ENCODE peak calls at places on chromosomes 13 and 19, in six cellular contexts. X is mucosa of descending colon, I is body of pancreas, M is heart left ventricle, Q is left ventricle myocardium inferior, C is cardiac muscle cell. P is an unnamed sample. For H3K36me3, the result is how much of the 10 kb centered on the place peaks cover.

GRCh38 chr13:113053376-113053775 is 52.2 kb upstream of the F7 start:
- DNase-seq in X (no peak), I (no peak), M (no peak), Q (no peak), C (no peak), P (no peak)

GRCh38 chr13:30409911-30410704 is 12.2 kb upstream of the UBE2L5 start:
- DNase-seq in X (no peak), I (no peak), M (peak), Q (no peak), C (no peak), P (no peak)

GRCh38 chr13:97506511-97506910 is 72.5 kb downstream of the RAP2A start:
- DNase-seq in X (no peak), I (no peak), M (no peak), Q (no peak), C (no peak), P (no peak)

GRCh38 chr13:76019421-76020044 is 383.4 kb downstream of the LMO7 start:
- DNase-seq in X (peak), I (no peak), M (no peak), Q (peak), C (peak), P (no peak)

GRCh38 chr19:52691215-52691610 is 43.6 kb downstream of the ZNF611 start:
- DNase-seq in X (no peak), I (no peak), M (no peak), Q (peak), C (no peak), P (no peak)

GRCh38 chr13:101649490-101650126 is 197.1 kb downstream of the ITGBL1 start:
- DNase-seq in X (no peak), I (no peak), M (no peak), Q (no peak), C (no peak), P (peak)

GRCh38 chr19:11421607-11422098 is 2.5 kb upstream of the RGL3 start:
- DNase-seq in X (peak), I (peak), M (peak), Q (peak), C (peak), P (no peak)

GRCh38 chr13:21050288-21051197 is 10.8 kb downstream of the LATS2 start:
- DNase-seq in X (no peak), I (no peak), M (no peak), Q (no peak), C (no peak), P (no peak)

GRCh38 chr13:57627663-57628062 is 3.9 kb upstream of the PCDH17 start:
- DNase-seq in X (no peak), I (no peak), M (no peak), Q (no peak), C (peak), P (no peak)

GRCh38 chr13:49625392-49626137 is 2.7 kb upstream of the ARL11 start:
- DNase-seq in X (peak), I (peak), M (peak), Q (peak), C (no peak), P (no peak)

GRCh38 chr19:7505682-7506384 is 10.1 kb upstream of the ZNF358 start:
- DNase-seq in X (peak), I (no peak), M (no peak), Q (no peak), C (peak), P (no peak)

GRCh38 chr13:107531180-107531579 is 684.2 kb downstream of the LIG4 start:
- DNase-seq in X (no peak), I (no peak), M (no peak), Q (no peak), C (no peak), P (no peak)

GRCh38 chr13:45879666-45880065 is 28.1 kb upstream of the SIAH3 start:
- DNase-seq in X (peak), I (peak), M (peak), Q (peak), C (peak), P (no peak)

GRCh38 chr13:44932850-44933251 is 56.4 kb downstream of the NUFIP1 start:
- DNase-seq in X (no peak), I (no peak), M (peak), Q (no peak), C (no peak), P (no peak)

GRCh38 chr19:48745208-48745995 is 1.3 kb downstream of the IZUMO1 start:
- DNase-seq in X (no peak), I (peak), M (peak), Q (no peak), C (peak), P (no peak)

GRCh38 chr19:16615788-16616187 is 12.2 kb downstream of the MED26 start:
- DNase-seq in X (no peak), I (no peak), M (no peak), Q (no peak), C (no peak), P (no peak)

GRCh38 chr13:67075239-67075638 is 154.9 kb downstream of the PCDH9 start:
- DNase-seq in X (no peak), I (no peak), M (no peak), Q (no peak), C (no peak), P (no peak)

GRCh38 chr19:2361259-2362038 is 1.4 kb downstream of the TMPRSS9 start:
- DNase-seq in X (no peak), I (no peak), M (no peak), Q (no peak), C (no peak), P (no peak)

GRCh38 chr19:5935473-5936307 is 21.6 kb downstream of the CAPS start:
- DNase-seq in X (no peak), I (no peak), M (no peak), Q (no peak), C (no peak), P (no peak)

GRCh38 chr19:56477429-56478338 is 539 bp upstream of the ZNF667 start:
- DNase-seq in X (peak), I (peak), M (peak), Q (peak), C (peak), P (peak)

GRCh38 chr13:38662362-38662761 is 24.5 kb upstream of the FREM2 start:
- DNase-seq in X (no peak), I (no peak), M (no peak), Q (no peak), C (peak), P (no peak)

GRCh38 chr13:43572601-43573360 is 214.0 kb downstream of the ENOX1 start:
- DNase-seq in X (no peak), I (no peak), M (no peak), Q (no peak), C (no peak), P (no peak)

GRCh38 chr13:50643055-50643454 is 200.4 kb downstream of the DLEU7 start:
- DNase-seq in X (no peak), I (no peak), M (no peak), Q (no peak), C (no peak), P (no peak)

GRCh38 chr19:46350029-46350757 is 3.3 kb downstream of the PPP5C start:
- DNase-seq in X (peak), I (no peak), M (no peak), Q (no peak), C (no peak), P (no peak)

GRCh38 chr19:46347572-46347883 is 641 bp downstream of the PPP5C start:
- DNase-seq in X (no peak), I (no peak), M (no peak), Q (no peak), C (no peak), P (no peak)

GRCh38 chr19:46349311-46349993 is 2.6 kb downstream of the PPP5C start:
- DNase-seq in X (no peak), I (no peak), M (no peak), Q (no peak), C (peak), P (no peak)

GRCh38 chr19:46346821-46347571 is at the start of gene PPP5C:
- DNase-seq in X (peak), I (peak), M (peak), Q (peak), C (peak), P (peak)

GRCh38 chr19:46347985-46348384 is 1.1 kb downstream of the PPP5C start:
- DNase-seq in X (no peak), I (no peak), M (no peak), Q (no peak), C (no peak), P (no peak)
- H3K4me3 ChIP-seq in X (no peak), I (no peak), M (no peak), Q (peak), C (peak), P (no peak)

DNA sequence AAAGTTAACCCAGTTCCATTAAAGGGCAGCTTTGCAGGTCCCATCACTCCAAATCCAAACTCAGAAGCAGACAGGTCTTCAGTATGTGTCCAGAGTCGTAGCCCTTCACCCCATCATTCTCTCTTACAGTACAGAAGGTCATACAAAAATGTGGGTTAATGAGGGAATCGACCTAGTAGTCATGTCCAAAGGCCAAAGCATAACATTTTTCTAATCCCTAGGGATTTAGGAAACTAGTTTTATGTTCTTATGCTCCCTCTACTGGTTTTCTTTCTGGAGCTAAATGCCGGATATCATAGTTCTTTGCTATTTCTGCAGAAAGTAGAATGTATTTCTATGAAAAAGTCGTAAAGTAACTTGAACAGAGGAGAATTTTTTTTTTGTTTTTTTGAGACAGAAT is 72.2 kb downstream of the DHRS12 start:
- DNase-seq in X (no peak), I (no peak), M (no peak), Q (no peak), C (no peak), P (no peak)
- H3K36me3 ChIP-seq in X (under half), I (under half), M (under half), Q (under half), C (under half), P (under half)

DNA sequence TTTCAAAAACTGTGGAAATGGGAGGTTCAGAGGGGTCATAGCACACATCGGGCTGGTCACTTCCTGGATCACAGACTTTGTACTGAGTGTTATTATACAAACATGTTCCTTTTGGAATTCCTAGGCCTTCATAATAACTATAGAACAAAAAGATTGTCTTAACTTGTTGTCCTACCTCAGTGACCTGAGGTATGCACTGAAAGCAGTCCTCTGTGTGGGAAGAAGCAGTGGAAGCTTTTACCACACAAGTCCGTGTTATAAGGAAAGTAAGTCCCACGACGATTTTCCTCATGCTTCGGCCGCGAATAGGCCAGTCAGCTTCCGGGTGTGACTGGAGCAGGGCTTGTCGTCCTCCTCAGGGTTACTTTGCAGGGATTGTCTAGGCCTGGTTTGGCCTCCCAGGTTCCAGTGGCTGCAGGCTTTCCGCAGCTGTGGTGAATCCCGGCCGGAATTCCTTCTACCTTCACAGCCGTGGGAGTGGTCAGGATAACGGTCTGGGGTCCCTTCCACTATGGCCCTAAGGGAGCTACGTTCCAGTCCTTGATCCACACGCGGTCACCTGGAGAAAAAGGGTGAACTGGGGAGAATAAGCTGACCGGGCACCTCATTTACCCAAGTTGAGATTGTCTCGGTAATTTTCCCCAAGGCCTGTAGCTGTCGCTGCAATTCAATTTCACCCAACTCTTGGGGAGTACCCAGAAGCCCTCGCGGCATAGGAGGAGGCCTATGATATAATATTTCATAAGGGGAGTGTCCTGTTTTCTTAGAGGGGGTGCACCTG is 16.0 kb downstream of the NAPSA start:
- DNase-seq in X (no peak), I (no peak), M (no peak), Q (no peak), C (no peak), P (no peak)
- TF ChIP-seq CTCF in X (no peak), I (no peak), M (no peak), Q (no peak), C (no peak), P (no peak)

GRCh38 chr19:10095622-10095947 is 6.9 kb downstream of the ANGPTL6 start:
- DNase-seq in X (no peak), I (no peak), M (no peak), Q (no peak), C (no peak), P (no peak)
- H3K4me3 ChIP-seq in X (no peak), I (no peak), M (no peak), Q (peak), C (no peak), P (no peak)

GRCh38 chr19:36151144-36152051 is 849 bp downstream of the COX7A1 start:
- DNase-seq in X (peak), I (peak), M (peak), Q (peak), C (no peak), P (no peak)
- H3K36me3 ChIP-seq in X (under half), I (under half), M (under half), Q (under half), C (under half), P (under half)

DNA sequence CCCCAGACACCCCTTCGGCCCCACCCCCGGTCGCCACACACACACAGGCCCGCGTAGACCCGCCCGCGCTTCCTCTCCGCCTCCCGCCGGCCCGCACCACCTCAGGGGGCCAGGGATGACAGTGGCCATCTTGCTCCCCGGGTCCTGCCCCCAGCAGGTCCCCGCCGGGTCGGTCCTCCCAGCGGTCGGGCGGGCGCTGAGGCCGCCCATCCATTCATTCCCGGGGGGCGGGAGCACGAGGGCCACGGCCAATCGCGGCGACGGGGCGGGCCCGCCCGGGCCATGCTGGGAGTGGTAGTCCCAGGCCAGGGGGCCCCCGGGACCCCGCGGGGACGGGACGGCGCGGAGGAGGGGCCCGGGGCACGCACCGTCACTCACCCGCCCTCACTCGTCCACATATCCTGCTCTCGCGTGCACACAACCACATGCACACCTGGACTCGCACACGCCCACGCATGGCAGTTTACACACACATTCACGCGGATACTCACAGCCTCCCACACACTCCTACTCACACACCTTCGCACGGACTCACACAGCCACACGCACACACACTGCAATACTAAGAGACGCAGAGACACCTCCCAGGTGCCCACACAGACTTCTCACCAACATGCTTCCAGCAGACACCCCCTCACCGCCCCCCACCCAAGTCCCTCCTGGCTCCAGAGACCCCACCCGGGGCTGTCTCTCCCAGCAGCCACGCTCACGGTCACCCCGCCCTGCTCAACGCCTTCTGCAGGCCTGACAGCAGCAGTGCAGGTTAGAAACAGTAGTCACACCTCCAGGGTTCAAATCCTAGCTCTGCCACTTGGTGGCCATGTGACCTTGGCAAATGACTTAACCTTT is at the start of gene DPF1:
- DNase-seq in X (peak), I (no peak), M (no peak), Q (peak), C (peak), P (no peak)
- TF ChIP-seq CTCF in X (no peak), I (no peak), M (no peak), Q (no peak), C (peak), P (peak)

GRCh38 chr19:18782559-18783225 is 8.4 kb downstream of the COMP start:
- DNase-seq in X (no peak), I (no peak), M (no peak), Q (no peak), C (no peak), P (no peak)
- H3K4me3 ChIP-seq in X (no peak), I (no peak), M (no peak), Q (no peak), C (no peak), P (no peak)

DNA sequence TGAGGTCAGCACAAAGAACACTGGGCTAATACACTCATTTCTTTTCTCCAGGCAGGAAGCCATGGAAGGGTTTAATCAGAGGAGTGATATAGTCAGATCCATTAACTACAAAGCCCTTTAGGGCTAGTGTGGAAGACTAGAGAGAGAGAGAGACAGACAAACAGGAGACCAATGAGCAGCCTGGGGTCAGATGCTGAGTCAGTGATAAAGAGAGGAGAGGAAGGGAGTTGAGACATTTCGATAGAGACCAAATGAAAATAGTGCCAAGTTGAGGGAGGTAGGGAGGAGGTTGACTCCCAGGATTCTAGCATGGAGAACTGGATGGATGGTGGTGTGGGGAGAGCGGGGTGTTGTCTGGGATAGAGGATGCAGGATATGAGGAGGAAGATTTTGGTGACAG is 18.2 kb downstream of the ZNF473 start:
- DNase-seq in X (no peak), I (no peak), M (no peak), Q (no peak), C (no peak), P (no peak)
- H3K36me3 ChIP-seq in X (under half), I (under half), M (half or more), Q (half or more), C (under half), P (under half)

GRCh38 chr19:17725422-17726078 is 6.3 kb downstream of the MAP1S start:
- DNase-seq in X (no peak), I (no peak), M (no peak), Q (no peak), C (no peak), P (no peak)
- TF ChIP-seq CTCF in X (no peak), I (no peak), M (peak), Q (no peak), C (peak), P (peak)